ENCODE peak calls at places on chromosomes 2 and 18, in five cellular contexts. D is gastrocnemius medialis, T is upper lobe of right lung, J is iPS-NIHi11, B is GM23338. I is an unnamed sample.

GRCh38 chr2:159617651-159618050 is 1.3 kb upstream of the BAZ2B start:
- DNase-seq in D (peak; percentile 26), T (no peak), J (peak; percentile 32), B (peak; percentile 63), I (peak; percentile 67)

GRCh38 chr18:36028859-36029258 is 38.5 kb downstream of the RPRD1A start:
- DNase-seq in D (no peak), T (no peak), J (no peak), B (no peak), I (no peak)

GRCh38 chr18:13353424-13353823 is 134.9 kb downstream of the LDLRAD4 start:
- DNase-seq in D (no peak), T (no peak), J (no peak), B (no peak), I (no peak)

GRCh38 chr2:48738806-48739205 is 16.7 kb downstream of the LHCGR start:
- DNase-seq in D (no peak), T (no peak), J (no peak), B (no peak), I (no peak)

GRCh38 chr18:46372670-46373069 is 268.5 kb downstream of the HAUS1 start:
- DNase-seq in D (no peak), T (no peak), J (no peak), B (no peak), I (no peak)

GRCh38 chr2:232624554-232624842 is 8.9 kb upstream of the EFHD1 start:
- DNase-seq in D (no peak), T (no peak), J (no peak), B (no peak), I (no peak)

GRCh38 chr18:37450434-37451133 is 115.0 kb downstream of the CELF4 start:
- DNase-seq in D (no peak), T (no peak), J (peak; percentile 58), B (peak; percentile 89), I (peak; percentile 24)

GRCh38 chr2:158713523-158714138 is 81.5 kb upstream of the DAPL1 start:
- DNase-seq in D (no peak), T (no peak), J (no peak), B (no peak), I (no peak)

GRCh38 chr2:134450114-134450513 is 196.2 kb downstream of the MGAT5 start:
- DNase-seq in D (no peak), T (no peak), J (no peak), B (no peak), I (no peak)

GRCh38 chr2:119292226-119292625 is 68.6 kb downstream of the STEAP3 start:
- DNase-seq in D (no peak), T (no peak), J (no peak), B (no peak), I (no peak)

GRCh38 chr2:88831071-88831791 is 139.8 kb downstream of the RPIA start:
- DNase-seq in D (no peak), T (no peak), J (no peak), B (no peak), I (no peak)

GRCh38 chr18:72324677-72325076 is 219.5 kb downstream of the CBLN2 start:
- DNase-seq in D (no peak), T (no peak), J (no peak), B (no peak), I (no peak)

GRCh38 chr2:180882959-180883358 is 97.4 kb upstream of the UBE2E3 start:
- DNase-seq in D (no peak), T (no peak), J (no peak), B (no peak), I (no peak)

GRCh38 chr2:240992572-240993291 is 5.7 kb upstream of the SNED1 start:
- DNase-seq in D (no peak), T (no peak), J (no peak), B (no peak), I (no peak)

GRCh38 chr18:22433960-22434359 is 16.2 kb upstream of the CTAGE1 start:
- DNase-seq in D (no peak), T (no peak), J (no peak), B (no peak), I (no peak)

GRCh38 chr2:106735807-106736206 is 150.2 kb downstream of the ST6GAL2 start:
- DNase-seq in D (no peak), T (no peak), J (no peak), B (no peak), I (no peak)

GRCh38 chr2:10009811-10010781 is 33.3 kb upstream of the KLF11 start:
- DNase-seq in D (peak; percentile 26), T (peak; percentile 79), J (no peak), B (no peak), I (no peak)

GRCh38 chr18:7104649-7105048 is 12.9 kb downstream of the LAMA1 start:
- DNase-seq in D (no peak), T (no peak), J (no peak), B (no peak), I (no peak)

GRCh38 chr2:107428781-107429180 is 397.9 kb upstream of the RGPD4 start:
- DNase-seq in D (no peak), T (no peak), J (no peak), B (no peak), I (no peak)

GRCh38 chr2:234673961-234674759 is 177.3 kb upstream of the ARL4C start:
- DNase-seq in D (no peak), T (no peak), J (no peak), B (no peak), I (no peak)

I was measured in NCI-H1694 treated with DMSO at 0.1 percent for 48 hours.